ENCODE peak calls at places on chromosome 1, in eight cellular contexts. One of them, this sample, is unnamed.

GRCh38 chr1:19877351-19877750 is 4.8 kb upstream of the OTUD3 start:
- DNase-seq in fibroblast of gingiva: no peak
- DNase-seq in NCI-H1092 treated with DMSO at 0.1 percent for 48 hours: no peak
- DNase-seq in GM10248: no peak
- DNase-seq in left cardiac atrium: no peak
- DNase-seq in Daoy: no peak
- DNase-seq in activated naive CD8-positive, alpha-beta T cell treated with anti-CD3 and anti-CD28 coated beads for 36 hours: no peak
- DNase-seq in T-helper 9 cell: no peak
- DNase-seq in this sample: no peak

GRCh38 chr1:10292188-10292587 is 81.8 kb downstream of the KIF1B start:
- DNase-seq in T-helper 9 cell: no peak
- DNase-seq in Daoy: no peak
- DNase-seq in fibroblast of gingiva: no peak
- DNase-seq in GM10248: no peak
- DNase-seq in left cardiac atrium: no peak
- DNase-seq in NCI-H1092 treated with DMSO at 0.1 percent for 48 hours: no peak
- DNase-seq in activated naive CD8-positive, alpha-beta T cell treated with anti-CD3 and anti-CD28 coated beads for 36 hours: no peak
- DNase-seq in this sample: no peak

GRCh38 chr1:21669287-21670058 is at the start of gene RAP1GAP:
- DNase-seq in fibroblast of gingiva: no peak
- DNase-seq in Daoy: no peak
- DNase-seq in T-helper 9 cell: peak; percentile 18
- DNase-seq in GM10248: peak; percentile 45
- DNase-seq in activated naive CD8-positive, alpha-beta T cell treated with anti-CD3 and anti-CD28 coated beads for 36 hours: peak; percentile 27
- DNase-seq in NCI-H1092 treated with DMSO at 0.1 percent for 48 hours: peak; percentile 59
- DNase-seq in left cardiac atrium: peak; percentile 38
- DNase-seq in this sample: peak; percentile 57

GRCh38 chr1:167562697-167563096 is 9.1 kb upstream of the CREG1 start:
- DNase-seq in NCI-H1092 treated with DMSO at 0.1 percent for 48 hours: no peak
- DNase-seq in left cardiac atrium: no peak
- DNase-seq in Daoy: no peak
- DNase-seq in fibroblast of gingiva: peak; percentile 41
- DNase-seq in GM10248: no peak
- DNase-seq in activated naive CD8-positive, alpha-beta T cell treated with anti-CD3 and anti-CD28 coated beads for 36 hours: no peak
- DNase-seq in T-helper 9 cell: no peak
- DNase-seq in this sample: no peak

GRCh38 chr1:231279081-231279480 is 38.1 kb downstream of the GNPAT start:
- DNase-seq in activated naive CD8-positive, alpha-beta T cell treated with anti-CD3 and anti-CD28 coated beads for 36 hours: no peak
- DNase-seq in fibroblast of gingiva: no peak
- DNase-seq in NCI-H1092 treated with DMSO at 0.1 percent for 48 hours: no peak
- DNase-seq in left cardiac atrium: no peak
- DNase-seq in T-helper 9 cell: no peak
- DNase-seq in Daoy: no peak
- DNase-seq in GM10248: no peak
- DNase-seq in this sample: no peak

GRCh38 chr1:31733389-31734219 is 29.8 kb upstream of the COL16A1 start:
- DNase-seq in Daoy: no peak
- DNase-seq in T-helper 9 cell: no peak
- DNase-seq in GM10248: no peak
- DNase-seq in NCI-H1092 treated with DMSO at 0.1 percent for 48 hours: peak; percentile 77
- DNase-seq in activated naive CD8-positive, alpha-beta T cell treated with anti-CD3 and anti-CD28 coated beads for 36 hours: no peak
- DNase-seq in fibroblast of gingiva: no peak
- DNase-seq in left cardiac atrium: no peak
- DNase-seq in this sample: no peak

GRCh38 chr1:200206761-200207160 is 179.3 kb downstream of the NR5A2 start:
- DNase-seq in left cardiac atrium: no peak
- DNase-seq in T-helper 9 cell: no peak
- DNase-seq in GM10248: no peak
- DNase-seq in activated naive CD8-positive, alpha-beta T cell treated with anti-CD3 and anti-CD28 coated beads for 36 hours: no peak
- DNase-seq in fibroblast of gingiva: peak; percentile 14
- DNase-seq in Daoy: peak; percentile 27
- DNase-seq in NCI-H1092 treated with DMSO at 0.1 percent for 48 hours: no peak
- DNase-seq in this sample: no peak

GRCh38 chr1:76053021-76053420 is 21.5 kb upstream of the ST6GALNAC3 start:
- DNase-seq in fibroblast of gingiva: peak; percentile 13
- DNase-seq in NCI-H1092 treated with DMSO at 0.1 percent for 48 hours: no peak
- DNase-seq in left cardiac atrium: no peak
- DNase-seq in GM10248: no peak
- DNase-seq in Daoy: peak; percentile 40
- DNase-seq in activated naive CD8-positive, alpha-beta T cell treated with anti-CD3 and anti-CD28 coated beads for 36 hours: no peak
- DNase-seq in T-helper 9 cell: no peak
- DNase-seq in this sample: peak; percentile 43

GRCh38 chr1:166069390-166069789 is 97.4 kb downstream of the FAM78B start:
- DNase-seq in fibroblast of gingiva: no peak
- DNase-seq in Daoy: no peak
- DNase-seq in NCI-H1092 treated with DMSO at 0.1 percent for 48 hours: no peak
- DNase-seq in T-helper 9 cell: no peak
- DNase-seq in left cardiac atrium: no peak
- DNase-seq in GM10248: no peak
- DNase-seq in activated naive CD8-positive, alpha-beta T cell treated with anti-CD3 and anti-CD28 coated beads for 36 hours: no peak
- DNase-seq in this sample: no peak

GRCh38 chr1:31937300-31938183 is 626 bp downstream of the PTP4A2 start:
- DNase-seq in activated naive CD8-positive, alpha-beta T cell treated with anti-CD3 and anti-CD28 coated beads for 36 hours: peak; percentile 78
- DNase-seq in Daoy: peak; percentile 71
- DNase-seq in fibroblast of gingiva: peak; percentile 71
- DNase-seq in NCI-H1092 treated with DMSO at 0.1 percent for 48 hours: peak; percentile 57
- DNase-seq in left cardiac atrium: peak; percentile 86
- DNase-seq in GM10248: peak; percentile 64
- DNase-seq in T-helper 9 cell: peak; percentile 72
- DNase-seq in this sample: peak; percentile 53

GRCh38 chr1:79161077-79161476 is 154.5 kb upstream of the ADGRL4 start:
- DNase-seq in fibroblast of gingiva: peak; percentile 59
- DNase-seq in Daoy: peak; percentile 71
- DNase-seq in T-helper 9 cell: no peak
- DNase-seq in NCI-H1092 treated with DMSO at 0.1 percent for 48 hours: no peak
- DNase-seq in left cardiac atrium: no peak
- DNase-seq in activated naive CD8-positive, alpha-beta T cell treated with anti-CD3 and anti-CD28 coated beads for 36 hours: no peak
- DNase-seq in GM10248: no peak
- DNase-seq in this sample: no peak

GRCh38 chr1:226575436-226576390 is 27.1 kb downstream of the STUM start:
- DNase-seq in T-helper 9 cell: no peak
- DNase-seq in fibroblast of gingiva: no peak
- DNase-seq in left cardiac atrium: no peak
- DNase-seq in activated naive CD8-positive, alpha-beta T cell treated with anti-CD3 and anti-CD28 coated beads for 36 hours: no peak
- DNase-seq in GM10248: no peak
- DNase-seq in NCI-H1092 treated with DMSO at 0.1 percent for 48 hours: peak; percentile 37
- DNase-seq in Daoy: peak; percentile 28
- DNase-seq in this sample: no peak

GRCh38 chr1:31102501-31102950 is 37.0 kb upstream of the PUM1 start:
- DNase-seq in left cardiac atrium: no peak
- DNase-seq in activated naive CD8-positive, alpha-beta T cell treated with anti-CD3 and anti-CD28 coated beads for 36 hours: no peak
- DNase-seq in NCI-H1092 treated with DMSO at 0.1 percent for 48 hours: no peak
- DNase-seq in T-helper 9 cell: no peak
- DNase-seq in Daoy: peak; percentile 35
- DNase-seq in GM10248: no peak
- DNase-seq in fibroblast of gingiva: peak; percentile 18
- DNase-seq in this sample: no peak

GRCh38 chr1:9111357-9111691 is 17.6 kb downstream of the GPR157 start:
- DNase-seq in GM10248: no peak
- DNase-seq in T-helper 9 cell: no peak
- DNase-seq in fibroblast of gingiva: no peak
- DNase-seq in left cardiac atrium: no peak
- DNase-seq in NCI-H1092 treated with DMSO at 0.1 percent for 48 hours: no peak
- DNase-seq in activated naive CD8-positive, alpha-beta T cell treated with anti-CD3 and anti-CD28 coated beads for 36 hours: no peak
- DNase-seq in Daoy: no peak
- DNase-seq in this sample: no peak

GRCh38 chr1:168636642-168637111 is 60.3 kb downstream of the XCL1 start:
- DNase-seq in fibroblast of gingiva: peak; percentile 76
- DNase-seq in NCI-H1092 treated with DMSO at 0.1 percent for 48 hours: no peak
- DNase-seq in left cardiac atrium: peak; percentile 23
- DNase-seq in GM10248: no peak
- DNase-seq in activated naive CD8-positive, alpha-beta T cell treated with anti-CD3 and anti-CD28 coated beads for 36 hours: no peak
- DNase-seq in T-helper 9 cell: no peak
- DNase-seq in Daoy: peak; percentile 21
- DNase-seq in this sample: no peak

GRCh38 chr1:228849011-228849541 is 113.8 kb downstream of the RHOU start:
- DNase-seq in fibroblast of gingiva: no peak
- DNase-seq in activated naive CD8-positive, alpha-beta T cell treated with anti-CD3 and anti-CD28 coated beads for 36 hours: no peak
- DNase-seq in T-helper 9 cell: no peak
- DNase-seq in GM10248: no peak
- DNase-seq in NCI-H1092 treated with DMSO at 0.1 percent for 48 hours: no peak
- DNase-seq in Daoy: no peak
- DNase-seq in left cardiac atrium: no peak
- DNase-seq in this sample: no peak

GRCh38 chr1:235640580-235640979 is 9.0 kb downstream of the GNG4 start:
- DNase-seq in fibroblast of gingiva: no peak
- DNase-seq in T-helper 9 cell: no peak
- DNase-seq in Daoy: no peak
- DNase-seq in left cardiac atrium: no peak
- DNase-seq in GM10248: no peak
- DNase-seq in NCI-H1092 treated with DMSO at 0.1 percent for 48 hours: no peak
- DNase-seq in activated naive CD8-positive, alpha-beta T cell treated with anti-CD3 and anti-CD28 coated beads for 36 hours: no peak
- DNase-seq in this sample: no peak

GRCh38 chr1:88302843-88303486 is 381.1 kb upstream of the PKN2 start:
- DNase-seq in GM10248: no peak
- DNase-seq in Daoy: peak; percentile 7
- DNase-seq in T-helper 9 cell: no peak
- DNase-seq in fibroblast of gingiva: peak; percentile 26
- DNase-seq in activated naive CD8-positive, alpha-beta T cell treated with anti-CD3 and anti-CD28 coated beads for 36 hours: no peak
- DNase-seq in NCI-H1092 treated with DMSO at 0.1 percent for 48 hours: peak; percentile 5
- DNase-seq in left cardiac atrium: no peak
- DNase-seq in this sample: no peak

GRCh38 chr1:208238710-208239517 is 5.3 kb downstream of the PLXNA2 start:
- DNase-seq in GM10248: peak; percentile 61
- DNase-seq in NCI-H1092 treated with DMSO at 0.1 percent for 48 hours: peak; percentile 55
- DNase-seq in fibroblast of gingiva: peak; percentile 45
- DNase-seq in left cardiac atrium: no peak
- DNase-seq in activated naive CD8-positive, alpha-beta T cell treated with anti-CD3 and anti-CD28 coated beads for 36 hours: no peak
- DNase-seq in T-helper 9 cell: no peak
- DNase-seq in Daoy: peak; percentile 59
- DNase-seq in this sample: peak; percentile 51

GRCh38 chr1:231192620-231193163 is 30.8 kb downstream of the TRIM67 start:
- DNase-seq in NCI-H1092 treated with DMSO at 0.1 percent for 48 hours: peak; percentile 80
- DNase-seq in Daoy: peak; percentile 67
- DNase-seq in GM10248: no peak
- DNase-seq in activated naive CD8-positive, alpha-beta T cell treated with anti-CD3 and anti-CD28 coated beads for 36 hours: no peak
- DNase-seq in T-helper 9 cell: no peak
- DNase-seq in left cardiac atrium: peak; percentile 56
- DNase-seq in fibroblast of gingiva: no peak
- DNase-seq in this sample: no peak

GRCh38 chr1:82091729-82092128 is 291.0 kb downstream of the ADGRL2 start:
- DNase-seq in T-helper 9 cell: no peak
- DNase-seq in left cardiac atrium: no peak
- DNase-seq in fibroblast of gingiva: peak; percentile 83
- DNase-seq in activated naive CD8-positive, alpha-beta T cell treated with anti-CD3 and anti-CD28 coated beads for 36 hours: no peak
- DNase-seq in Daoy: no peak
- DNase-seq in NCI-H1092 treated with DMSO at 0.1 percent for 48 hours: no peak
- DNase-seq in GM10248: no peak
- DNase-seq in this sample: no peak

GRCh38 chr1:53616927-53617326 is 122.0 kb downstream of the GLIS1 start:
- DNase-seq in activated naive CD8-positive, alpha-beta T cell treated with anti-CD3 and anti-CD28 coated beads for 36 hours: no peak
- DNase-seq in NCI-H1092 treated with DMSO at 0.1 percent for 48 hours: no peak
- DNase-seq in Daoy: no peak
- DNase-seq in T-helper 9 cell: no peak
- DNase-seq in left cardiac atrium: no peak
- DNase-seq in GM10248: no peak
- DNase-seq in fibroblast of gingiva: peak; percentile 19
- DNase-seq in this sample: peak; percentile 41

GRCh38 chr1:52637946-52638345 is 5.0 kb downstream of the SHISAL2A start:
- DNase-seq in Daoy: no peak
- DNase-seq in NCI-H1092 treated with DMSO at 0.1 percent for 48 hours: no peak
- DNase-seq in fibroblast of gingiva: no peak
- DNase-seq in activated naive CD8-positive, alpha-beta T cell treated with anti-CD3 and anti-CD28 coated beads for 36 hours: no peak
- DNase-seq in T-helper 9 cell: no peak
- DNase-seq in left cardiac atrium: no peak
- DNase-seq in GM10248: no peak
- DNase-seq in this sample: no peak

GRCh38 chr1:197787056-197787455 is 11.8 kb upstream of the DENND1B start:
- DNase-seq in T-helper 9 cell: no peak
- DNase-seq in NCI-H1092 treated with DMSO at 0.1 percent for 48 hours: no peak
- DNase-seq in left cardiac atrium: no peak
- DNase-seq in GM10248: no peak
- DNase-seq in activated naive CD8-positive, alpha-beta T cell treated with anti-CD3 and anti-CD28 coated beads for 36 hours: no peak
- DNase-seq in Daoy: peak; percentile 69
- DNase-seq in fibroblast of gingiva: no peak
- DNase-seq in this sample: no peak

GRCh38 chr1:115976900-115977480 is 677 bp downstream of the SLC22A15 start:
- DNase-seq in Daoy: peak; percentile 52
- DNase-seq in GM10248: no peak
- DNase-seq in NCI-H1092 treated with DMSO at 0.1 percent for 48 hours: no peak
- DNase-seq in left cardiac atrium: no peak
- DNase-seq in fibroblast of gingiva: peak; percentile 7
- DNase-seq in activated naive CD8-positive, alpha-beta T cell treated with anti-CD3 and anti-CD28 coated beads for 36 hours: no peak
- DNase-seq in T-helper 9 cell: no peak
- DNase-seq in this sample: no peak

GRCh38 chr1:234912541-234913312 is 215.9 kb downstream of the TOMM20 start:
- DNase-seq in fibroblast of gingiva: no peak
- DNase-seq in Daoy: peak; percentile 26
- DNase-seq in GM10248: no peak
- DNase-seq in activated naive CD8-positive, alpha-beta T cell treated with anti-CD3 and anti-CD28 coated beads for 36 hours: no peak
- DNase-seq in NCI-H1092 treated with DMSO at 0.1 percent for 48 hours: peak; percentile 66
- DNase-seq in T-helper 9 cell: no peak
- DNase-seq in left cardiac atrium: no peak
- DNase-seq in this sample: peak; percentile 40

GRCh38 chr1:31122779-31123178 is 57.3 kb upstream of the PUM1 start:
- DNase-seq in Daoy: no peak
- DNase-seq in GM10248: no peak
- DNase-seq in NCI-H1092 treated with DMSO at 0.1 percent for 48 hours: no peak
- DNase-seq in fibroblast of gingiva: peak; percentile 46
- DNase-seq in activated naive CD8-positive, alpha-beta T cell treated with anti-CD3 and anti-CD28 coated beads for 36 hours: no peak
- DNase-seq in T-helper 9 cell: no peak
- DNase-seq in left cardiac atrium: no peak
- DNase-seq in this sample: no peak

GRCh38 chr1:45065083-45065482 is 53.0 kb downstream of the UROD start:
- DNase-seq in left cardiac atrium: no peak
- DNase-seq in NCI-H1092 treated with DMSO at 0.1 percent for 48 hours: no peak
- DNase-seq in fibroblast of gingiva: no peak
- DNase-seq in activated naive CD8-positive, alpha-beta T cell treated with anti-CD3 and anti-CD28 coated beads for 36 hours: no peak
- DNase-seq in GM10248: no peak
- DNase-seq in Daoy: no peak
- DNase-seq in T-helper 9 cell: no peak
- DNase-seq in this sample: no peak

GRCh38 chr1:234108921-234109320 is 204.4 kb downstream of the SLC35F3 start:
- DNase-seq in NCI-H1092 treated with DMSO at 0.1 percent for 48 hours: no peak
- DNase-seq in activated naive CD8-positive, alpha-beta T cell treated with anti-CD3 and anti-CD28 coated beads for 36 hours: no peak
- DNase-seq in GM10248: no peak
- DNase-seq in T-helper 9 cell: no peak
- DNase-seq in Daoy: peak; percentile 43
- DNase-seq in left cardiac atrium: no peak
- DNase-seq in fibroblast of gingiva: no peak
- DNase-seq in this sample: no peak

GRCh38 chr1:36326499-36326898 is 3.1 kb upstream of the EVA1B start:
- DNase-seq in T-helper 9 cell: no peak
- DNase-seq in fibroblast of gingiva: no peak
- DNase-seq in GM10248: no peak
- DNase-seq in Daoy: peak; percentile 69
- DNase-seq in left cardiac atrium: no peak
- DNase-seq in activated naive CD8-positive, alpha-beta T cell treated with anti-CD3 and anti-CD28 coated beads for 36 hours: no peak
- DNase-seq in NCI-H1092 treated with DMSO at 0.1 percent for 48 hours: no peak
- DNase-seq in this sample: no peak

GRCh38 chr1:26418865-26419349 is 8.3 kb downstream of the LIN28A start:
- DNase-seq in T-helper 9 cell: no peak
- DNase-seq in GM10248: no peak
- DNase-seq in left cardiac atrium: no peak
- DNase-seq in Daoy: peak; percentile 11
- DNase-seq in fibroblast of gingiva: no peak
- DNase-seq in activated naive CD8-positive, alpha-beta T cell treated with anti-CD3 and anti-CD28 coated beads for 36 hours: no peak
- DNase-seq in NCI-H1092 treated with DMSO at 0.1 percent for 48 hours: no peak
- DNase-seq in this sample: peak; percentile 95

GRCh38 chr1:235295902-235296350 is 32.1 kb downstream of the ARID4B start:
- DNase-seq in NCI-H1092 treated with DMSO at 0.1 percent for 48 hours: no peak
- DNase-seq in GM10248: no peak
- DNase-seq in activated naive CD8-positive, alpha-beta T cell treated with anti-CD3 and anti-CD28 coated beads for 36 hours: no peak
- DNase-seq in fibroblast of gingiva: peak; percentile 83
- DNase-seq in T-helper 9 cell: no peak
- DNase-seq in left cardiac atrium: no peak
- DNase-seq in Daoy: no peak
- DNase-seq in this sample: no peak

GRCh38 chr1:58076258-58076657 is 470.3 kb downstream of the OMA1 start:
- DNase-seq in GM10248: no peak
- DNase-seq in Daoy: no peak
- DNase-seq in fibroblast of gingiva: no peak
- DNase-seq in T-helper 9 cell: no peak
- DNase-seq in activated naive CD8-positive, alpha-beta T cell treated with anti-CD3 and anti-CD28 coated beads for 36 hours: no peak
- DNase-seq in left cardiac atrium: no peak
- DNase-seq in NCI-H1092 treated with DMSO at 0.1 percent for 48 hours: no peak
- DNase-seq in this sample: no peak

GRCh38 chr1:99943238-99943794 is 26.5 kb upstream of the SLC35A3 start:
- DNase-seq in left cardiac atrium: no peak
- DNase-seq in T-helper 9 cell: no peak
- DNase-seq in Daoy: peak; percentile 17
- DNase-seq in fibroblast of gingiva: peak; percentile 95
- DNase-seq in GM10248: no peak
- DNase-seq in NCI-H1092 treated with DMSO at 0.1 percent for 48 hours: peak; percentile 66
- DNase-seq in activated naive CD8-positive, alpha-beta T cell treated with anti-CD3 and anti-CD28 coated beads for 36 hours: no peak
- DNase-seq in this sample: no peak

This sample was measured in WTC11.